ENCODE peak calls at places on chromosomes 3 and 15, in nine cellular contexts. S is IMR-90, J is cardiac fibroblast, D is A673, B is uterus, U is brain microvascular endothelial cell, Q is heart right ventricle, R is ovary, M is cardiac muscle cell. A is an unnamed sample.

GRCh38 chr3:150135321-150135721 is 164.6 kb upstream of the PFN2 start:
- DNase-seq in S (peak; percentile 15), J (peak; percentile 51), D (no peak), B (no peak), U (no peak), Q (no peak), R (no peak), M (no peak), A (peak; percentile 31)

GRCh38 chr3:184417619-184418327 is 37.9 kb downstream of the CHRD start:
- DNase-seq in S (peak; percentile 51), J (peak; percentile 73), D (peak; percentile 78), B (peak; percentile 69), U (peak; percentile 48), Q (peak; percentile 60), R (peak; percentile 87), M (peak; percentile 79), A (peak; percentile 64)

GRCh38 chr3:51353131-51353530 is 32.0 kb upstream of the MANF start:
- DNase-seq in S (no peak), J (no peak), D (no peak), B (no peak), U (no peak), Q (no peak), R (no peak), M (no peak), A (no peak)

GRCh38 chr15:47399100-47399499 is 318.2 kb upstream of the SEMA6D start:
- DNase-seq in S (peak; percentile 34), J (no peak), D (no peak), B (no peak), U (peak; percentile 18), Q (no peak), R (no peak), M (peak; percentile 28), A (no peak)

GRCh38 chr3:129536374-129536667 is 6.7 kb upstream of the H1-8 start:
- DNase-seq in S (no peak), J (no peak), D (no peak), B (no peak), U (no peak), Q (no peak), R (no peak), M (no peak), A (no peak)

GRCh38 chr3:185473290-185473815 is 25.5 kb downstream of the TMEM41A start:
- DNase-seq in S (peak; percentile 2), J (no peak), D (peak; percentile 9), B (no peak), U (no peak), Q (no peak), R (no peak), M (no peak), A (no peak)

GRCh38 chr3:45413172-45413765 is 24.9 kb downstream of the LARS2 start:
- DNase-seq in S (no peak), J (no peak), D (no peak), B (no peak), U (no peak), Q (no peak), R (no peak), M (no peak), A (no peak)

GRCh38 chr3:13159890-13160289 is 86.7 kb upstream of the IQSEC1 start:
- DNase-seq in S (no peak), J (no peak), D (no peak), B (no peak), U (no peak), Q (no peak), R (no peak), M (no peak), A (no peak)

GRCh38 chr15:63601727-63602185 is 4.6 kb downstream of the FBXL22 start:
- DNase-seq in S (no peak), J (no peak), D (no peak), B (no peak), U (no peak), Q (no peak), R (no peak), M (no peak), A (no peak)

GRCh38 chr3:190375250-190375649 is 12.7 kb upstream of the CLDN16 start:
- DNase-seq in S (no peak), J (no peak), D (peak; percentile 89), B (no peak), U (no peak), Q (no peak), R (no peak), M (no peak), A (no peak)

GRCh38 chr3:50950591-50950990 is 275.9 kb downstream of the DOCK3 start:
- DNase-seq in S (no peak), J (no peak), D (no peak), B (no peak), U (no peak), Q (no peak), R (no peak), M (no peak), A (no peak)

GRCh38 chr3:117665311-117665710 is 955.7 kb downstream of the TUSC7 start:
- DNase-seq in S (no peak), J (no peak), D (no peak), B (no peak), U (no peak), Q (no peak), R (no peak), M (no peak), A (no peak)

GRCh38 chr3:70061111-70061510 is 61.6 kb downstream of the SAMMSON start:
- DNase-seq in S (no peak), J (no peak), D (no peak), B (no peak), U (no peak), Q (no peak), R (no peak), M (no peak), A (no peak)

GRCh38 chr3:11530153-11530721 is 113.5 kb downstream of the VGLL4 start:
- DNase-seq in S (peak; percentile 98), J (peak; percentile 97), D (no peak), B (no peak), U (peak; percentile 96), Q (peak; percentile 28), R (peak; percentile 76), M (peak; percentile 54), A (peak; percentile 98)
- TF ChIP-seq CTCF in S (peak; percentile 42), J (peak; percentile 27), D (no peak), B (no peak), U (peak; percentile 55), Q (no peak), R (no peak), M (peak; percentile 32), A (peak; percentile 39)

GRCh38 chr15:82763361-82764142 is 42.3 kb downstream of the FSD2 start:
- DNase-seq in S (no peak), J (no peak), D (no peak), B (no peak), U (no peak), Q (no peak), R (no peak), M (no peak), A (no peak)
- H3K4me3 ChIP-seq in S (no peak overlapping the region), J (no peak overlapping the region), D (no peak overlapping the region), B (no peak overlapping the region), U (no peak overlapping the region), Q (no peak overlapping the region), R (no peak overlapping the region), M (no peak overlapping the region), A (no peak overlapping the region)

DNA sequence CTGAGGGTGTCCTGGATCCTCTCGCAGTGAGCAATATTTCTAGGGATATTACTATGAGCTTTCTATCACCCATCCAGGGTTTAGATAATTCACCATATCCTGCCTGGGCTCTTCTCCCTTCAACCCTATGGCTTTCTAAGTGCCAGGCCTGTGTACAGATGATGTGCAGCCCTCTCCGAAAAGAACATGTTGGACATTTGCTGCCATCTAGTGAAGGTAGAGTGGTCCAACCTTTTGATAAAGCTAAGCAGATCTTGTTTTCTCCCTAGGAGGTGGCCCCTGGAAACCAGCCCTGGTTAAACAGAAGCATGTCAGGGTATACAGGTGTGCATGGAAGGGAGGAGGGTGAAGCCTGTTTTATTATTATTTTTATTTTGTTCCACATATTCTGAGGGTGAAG is 27.9 kb upstream of the SCN10A start:
- DNase-seq in S (peak; percentile 70), J (peak; percentile 81), D (peak; percentile 17), B (no peak), U (peak; percentile 51), Q (peak; percentile 25), R (no peak), M (peak; percentile 58), A (peak; percentile 83)
- TF ChIP-seq CTCF in S (peak; percentile 76), J (peak; percentile 64), D (peak; percentile 16), B (peak; percentile 36), U (peak; percentile 68), Q (peak; percentile 41), R (no peak), M (peak; percentile 62), A (peak; percentile 70)

GRCh38 chr15:55196458-55197361 is at the start of gene RSL24D1:
- DNase-seq in S (peak; percentile 99), J (peak; percentile 99), D (peak; percentile 99), B (peak; percentile 95), U (peak; percentile 98), Q (peak; percentile 97), R (peak; percentile 94), M (peak; percentile 98), A (peak; percentile 99)

GRCh38 chr15:55196011-55196410 is 730 bp downstream of the RSL24D1 start:
- DNase-seq in S (peak; percentile 4), J (peak; percentile 21), D (no peak), B (no peak), U (no peak), Q (no peak), R (no peak), M (no peak), A (peak; percentile 18)

GRCh38 chr15:55197362-55197705 is 593 bp upstream of the RSL24D1 start:
- DNase-seq in S (no peak), J (no peak), D (no peak), B (no peak), U (no peak), Q (no peak), R (no peak), M (no peak), A (no peak)

GRCh38 chr15:55198706-55199105 is 2.0 kb upstream of the RSL24D1 start:
- DNase-seq in S (no peak), J (no peak), D (no peak), B (no peak), U (no peak), Q (no peak), R (no peak), M (no peak), A (no peak)

GRCh38 chr15:55197719-55198118 is 978 bp upstream of the RSL24D1 start:
- DNase-seq in S (no peak), J (no peak), D (no peak), B (no peak), U (no peak), Q (no peak), R (no peak), M (no peak), A (no peak)
- H3K4me3 ChIP-seq in S (peak overlapping the region; percentile 80), J (peak overlapping the region; percentile 95), D (peak overlapping the region; percentile 97), B (peak overlapping the region; percentile 86), U (peak overlapping the region; percentile 94), Q (peak overlapping the region; percentile 69), R (peak overlapping the region; percentile 90), M (peak overlapping the region; percentile 61), A (peak overlapping the region; percentile 96)

DNA sequence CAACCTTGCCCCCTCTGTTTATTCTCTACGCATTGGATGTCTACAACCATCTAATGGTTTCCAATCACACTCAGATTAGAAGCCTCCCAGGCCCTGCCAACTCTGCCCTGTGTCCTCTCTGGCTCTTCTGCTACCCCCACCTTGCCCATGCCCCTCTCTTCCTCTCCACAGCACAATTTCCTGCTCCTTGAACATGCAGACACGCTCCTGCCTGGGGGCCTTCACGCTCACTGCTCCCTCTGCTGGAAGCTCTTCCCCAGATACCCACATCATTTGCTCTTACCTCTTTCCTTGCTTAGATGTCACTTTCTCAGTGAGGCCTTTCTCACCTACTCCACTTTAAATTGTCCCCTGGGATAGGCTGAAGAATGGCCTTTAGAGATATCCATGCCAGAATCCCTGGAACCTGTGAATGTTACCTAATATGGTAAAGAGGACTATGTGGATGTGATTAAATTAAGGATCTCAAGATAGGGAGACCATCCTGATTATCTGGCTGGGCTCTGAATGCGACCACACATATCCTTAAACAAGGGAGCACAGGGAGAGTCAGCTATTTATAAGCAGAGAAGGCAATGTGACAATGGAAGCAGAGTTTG is 9.9 kb downstream of the KY start:
- DNase-seq in S (peak; percentile 49), J (peak; percentile 59), D (peak; percentile 36), B (no peak), U (peak; percentile 39), Q (no peak), R (peak; percentile 28), M (peak; percentile 50), A (peak; percentile 51)
- TF ChIP-seq CTCF in S (peak; percentile 57), J (peak; percentile 69), D (peak; percentile 65), B (no peak), U (peak; percentile 85), Q (peak; percentile 50), R (no peak), M (peak; percentile 80), A (peak; percentile 62)

A was measured in fibroblast of the aortic adventitia.